ENCODE peak calls at places on chromosomes 1 and 21, in six cellular contexts. S is T-cell; H is GM03348; E is NCI-H1694 treated with DMSO at 0.1 percent for 48 hours; Q is T-helper 17 cell; O is activated naive CD4-positive, alpha-beta T cell treated with anti-CD3 and anti-CD28 coated beads, Interleukin-2, amount 50 U/mL, for 16 hours. U is an unnamed sample.

GRCh38 chr1:23216771-23217420 is 406 bp downstream of the HTR1D start:
- DNase-seq in E (no peak), S (peak), O (peak), H (peak), Q (peak), U (peak)

GRCh38 chr1:56289260-56289659 is 290.1 kb downstream of the PLPP3 start:
- DNase-seq in H (no peak), S (no peak), Q (no peak), O (no peak), E (no peak), U (no peak)

GRCh38 chr1:15410223-15410883 is 665 bp downstream of the EFHD2 start:
- DNase-seq in Q (no peak), S (no peak), H (peak), O (no peak), E (no peak), U (peak)

GRCh38 chr1:100528861-100529260 is 9.1 kb upstream of the GPR88 start:
- DNase-seq in E (peak), H (peak), S (no peak), Q (no peak), O (no peak), U (no peak)

GRCh38 chr1:204296431-204296988 is 63.2 kb downstream of the PLEKHA6 start:
- DNase-seq in O (no peak), H (peak), S (no peak), E (no peak), Q (no peak), U (no peak)

GRCh38 chr21:44865561-44866280 is 7.8 kb downstream of the PTTG1IP start:
- DNase-seq in O (no peak), S (no peak), Q (no peak), H (no peak), E (no peak), U (no peak)

GRCh38 chr1:41806472-41807155 is 112.1 kb downstream of the HIVEP3 start:
- DNase-seq in S (peak), E (no peak), H (no peak), O (peak), Q (no peak), U (no peak)

GRCh38 chr1:204224655-204225054 is 10.9 kb upstream of the GOLT1A start:
- DNase-seq in S (no peak), E (no peak), Q (no peak), O (no peak), H (no peak), U (no peak)